ENCODE peak calls at places on chromosomes 5 and 9, in five cellular contexts. W is AG04450; N is ovary; C is neural progenitor cell; B is CD4-positive, CD25-positive, alpha-beta regulatory T cell. D is an unnamed sample. For H3K9me3, the result is how much of the 10 kb centered on the place peaks cover.

GRCh38 chr9:126933334-126933980 is 18.9 kb downstream of the RALGPS1 start:
- DNase-seq in N (no peak), B (no peak), W (no peak), C (no peak), D (no peak)

GRCh38 chr5:123875444-123876264 is 363.7 kb downstream of the CSNK1G3 start:
- DNase-seq in N (no peak), W (no peak), C (peak), B (no peak), D (no peak)

GRCh38 chr5:57292336-57292735 is 118.5 kb downstream of the GPBP1 start:
- DNase-seq in C (no peak), W (no peak), N (no peak), B (no peak), D (no peak)

GRCh38 chr9:16515879-16516289 is 354.6 kb downstream of the BNC2 start:
- DNase-seq in W (no peak), B (no peak), C (peak), N (no peak), D (no peak)

GRCh38 chr5:90783460-90784333 is 225.1 kb downstream of the ADGRV1 start:
- DNase-seq in W (peak), N (peak), B (peak), C (peak), D (peak)

GRCh38 chr9:21744874-21745273 is 57.6 kb upstream of the MTAP start:
- DNase-seq in W (no peak), N (no peak), B (no peak), C (no peak), D (no peak)

GRCh38 chr5:88770290-88771257 is 112.4 kb downstream of the MEF2C start:
- DNase-seq in W (no peak), C (no peak), N (no peak), B (no peak), D (no peak)

GRCh38 chr9:107249131-107249533 is 33.9 kb upstream of the RAD23B start:
- DNase-seq in B (no peak), C (peak), N (no peak), W (no peak), D (no peak)

GRCh38 chr5:132263548-132264261 is 6.2 kb downstream of the PDLIM4 start:
- DNase-seq in C (no peak), W (peak), B (no peak), N (peak), D (no peak)

GRCh38 chr5:114999176-114999575 is 170.5 kb downstream of the TRIM36 start:
- DNase-seq in C (no peak), B (no peak), N (no peak), W (no peak), D (no peak)

GRCh38 chr5:54171645-54172384 is 138.6 kb downstream of the ARL15 start:
- DNase-seq in C (no peak), N (no peak), B (no peak), W (peak), D (no peak)

GRCh38 chr5:44845777-44846176 is 37.0 kb downstream of the MRPS30 start:
- DNase-seq in W (no peak), B (no peak), C (no peak), N (no peak), D (no peak)

GRCh38 chr9:92483896-92484545 is 1.7 kb upstream of the ASPN start:
- DNase-seq in B (no peak), C (no peak), W (no peak), N (no peak), D (no peak)

GRCh38 chr9:136808075-136808780 is 480 bp downstream of the RABL6 start:
- DNase-seq in C (peak), N (no peak), B (peak), W (no peak), D (peak)

GRCh38 chr5:41794478-41794877 is 75.7 kb downstream of the OXCT1 start:
- DNase-seq in B (no peak), W (peak), C (no peak), N (peak), D (no peak)

GRCh38 chr5:36689225-36689624 is 82.8 kb downstream of the SLC1A3 start:
- DNase-seq in N (no peak), B (no peak), C (no peak), W (no peak), D (no peak)

GRCh38 chr5:35811108-35811741 is 45.5 kb upstream of the IL7R start:
- DNase-seq in N (no peak), B (peak), C (no peak), W (no peak), D (peak)

GRCh38 chr5:115815693-115816225 is 700 bp downstream of the CDO1 start:
- DNase-seq in B (no peak), N (no peak), C (peak), W (no peak), D (no peak)

GRCh38 chr5:144844086-144844485 is 673.4 kb downstream of the KCTD16 start:
- DNase-seq in N (no peak), C (no peak), B (no peak), W (no peak), D (no peak)

GRCh38 chr9:136840140-136840876 is 2.0 kb upstream of the AJM1 start:
- DNase-seq in N (no peak), B (no peak), W (no peak), C (peak), D (no peak)

GRCh38 chr9:109302606-109303005 is 18.3 kb downstream of the EPB41L4B start:
- DNase-seq in N (no peak), W (no peak), C (no peak), B (no peak), D (no peak)

GRCh38 chr5:95915999-95916686 is 45.5 kb downstream of the ELL2 start:
- DNase-seq in C (no peak), B (no peak), N (no peak), W (no peak), D (no peak)

GRCh38 chr9:71937070-71937625 is 25.7 kb downstream of the C9orf85 start:
- DNase-seq in N (no peak), C (no peak), W (no peak), B (no peak), D (no peak)

GRCh38 chr5:6717687-6718086 is 4.5 kb downstream of the TENT4A start:
- DNase-seq in B (no peak), C (no peak), N (no peak), W (no peak), D (no peak)

GRCh38 chr9:29773676-29774075 is 2200.4 kb upstream of the C9orf72 start:
- DNase-seq in W (no peak), N (no peak), C (no peak), B (no peak), D (no peak)

DNA sequence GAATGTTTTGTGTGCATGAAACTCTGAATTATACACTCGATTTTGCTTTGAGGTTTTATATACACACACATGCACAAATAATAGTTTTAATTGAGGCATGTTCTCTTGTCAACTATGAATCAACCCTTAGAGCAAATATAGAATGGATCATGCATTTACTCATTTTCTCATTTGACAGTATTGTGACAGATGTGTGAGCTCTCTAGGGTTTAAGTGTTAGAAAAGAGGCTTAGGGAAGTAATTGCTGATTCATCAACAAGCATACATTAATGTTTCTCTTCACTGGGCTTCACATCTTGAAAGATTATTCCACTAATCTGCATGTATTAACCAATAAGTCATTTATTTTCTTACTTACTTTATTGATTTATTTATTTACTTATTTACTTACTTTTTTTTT is 1356.8 kb upstream of the ACO1 start:
- DNase-seq in B (no peak), N (no peak), C (no peak), W (no peak), D (no peak)
- H3K27ac ChIP-seq in B (no peak), N (no peak), C (no peak), W (no peak), D (no peak)

GRCh38 chr5:141319699-141320098 is 885 bp downstream of the TAF7 start:
- DNase-seq in N (no peak), C (no peak), B (no peak), W (no peak), D (no peak)

GRCh38 chr5:141326088-141326854 is 4.0 kb upstream of the PCDHGA1 start:
- DNase-seq in C (peak), N (peak), W (peak), B (peak), D (peak)

GRCh38 chr5:141322261-141322660 is 1.7 kb upstream of the TAF7 start:
- DNase-seq in W (no peak), C (no peak), B (no peak), N (no peak), D (no peak)

GRCh38 chr5:141319202-141319601 is 1.4 kb downstream of the TAF7 start:
- DNase-seq in B (no peak), W (no peak), N (no peak), C (no peak), D (no peak)

GRCh38 chr5:141320225-141321169 is at the start of gene TAF7:
- DNase-seq in N (peak), B (peak), C (peak), W (peak), D (peak)
- H3K9me3 ChIP-seq in N (under half), B (half or more), C (under half), W (under half), D (under half)

GRCh38 chr5:126516852-126517251 is 78.2 kb downstream of the ALDH7A1 start:
- DNase-seq in N (no peak), C (no peak), B (no peak), W (no peak), D (no peak)
- H3K27ac ChIP-seq in N (no peak), C (no peak), B (no peak), W (no peak), D (no peak)

GRCh38 chr5:78630047-78630446 is 18.5 kb downstream of the LHFPL2 start:
- DNase-seq in W (no peak), N (no peak), C (no peak), B (no peak), D (no peak)

GRCh38 chr5:78633710-78634109 is 14.9 kb downstream of the LHFPL2 start:
- DNase-seq in B (no peak), W (no peak), N (no peak), C (no peak), D (no peak)

GRCh38 chr5:78631931-78632330 is 16.6 kb downstream of the LHFPL2 start:
- DNase-seq in C (no peak), W (no peak), B (no peak), N (no peak), D (no peak)

GRCh38 chr5:78634634-78635033 is 13.9 kb downstream of the LHFPL2 start:
- DNase-seq in B (no peak), N (no peak), W (no peak), C (no peak), D (no peak)

GRCh38 chr5:78632467-78632866 is 16.1 kb downstream of the LHFPL2 start:
- DNase-seq in B (no peak), C (no peak), N (no peak), W (no peak), D (no peak)
- H3K9me3 ChIP-seq in B (under half), C (under half), N (under half), W (under half), D (under half)

GRCh38 chr5:80238778-80239679 is 16.8 kb downstream of the SERINC5 start:
- DNase-seq in W (no peak), N (peak), B (no peak), C (no peak), D (no peak)

GRCh38 chr5:80238078-80238477 is 17.8 kb downstream of the SERINC5 start:
- DNase-seq in W (no peak), C (no peak), N (no peak), B (no peak), D (no peak)

GRCh38 chr5:80240368-80240986 is 15.4 kb downstream of the SERINC5 start:
- DNase-seq in N (no peak), C (no peak), B (no peak), W (no peak), D (no peak)

GRCh38 chr5:80237243-80237642 is 18.6 kb downstream of the SERINC5 start:
- DNase-seq in B (no peak), C (no peak), W (no peak), N (no peak), D (no peak)

DNA sequence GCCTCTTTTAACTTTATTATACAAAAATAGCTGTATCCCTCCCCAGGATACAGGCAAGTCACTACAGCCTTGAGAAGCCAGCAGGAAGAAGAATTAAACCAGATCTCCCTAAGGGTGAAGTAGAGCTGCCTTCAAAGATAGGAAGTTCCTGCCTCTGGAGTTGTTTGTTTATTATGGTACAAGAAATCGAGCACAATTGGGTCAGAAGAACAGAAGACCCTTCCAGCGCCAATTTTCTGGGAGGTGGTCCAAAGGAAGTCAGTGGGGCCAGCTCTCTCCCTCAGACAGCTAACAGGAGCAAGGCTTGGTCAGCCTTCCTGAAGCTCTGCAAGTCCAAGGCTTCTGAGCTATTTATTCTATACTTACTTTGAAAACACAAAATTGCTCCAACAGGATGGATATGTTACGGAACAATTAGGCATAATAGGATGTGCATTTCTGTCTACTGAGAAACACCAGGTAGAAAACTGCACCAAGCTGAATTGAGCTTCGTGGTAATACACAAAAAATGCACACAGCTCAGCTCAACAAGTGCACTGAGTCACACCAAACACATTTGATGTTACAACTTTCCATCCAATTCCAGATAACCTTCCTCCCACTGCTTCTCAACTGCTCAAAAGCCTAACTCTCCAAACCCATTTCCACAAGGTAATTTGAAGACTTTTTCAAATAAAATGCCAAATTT is 16.0 kb downstream of the SERINC5 start:
- DNase-seq in W (no peak), C (no peak), N (no peak), B (no peak), D (no peak)
- H3K27ac ChIP-seq in W (no peak), C (no peak), N (no peak), B (no peak), D (peak)

GRCh38 chr5:158623971-158624370 is 475.7 kb downstream of the EBF1 start:
- DNase-seq in N (no peak), W (no peak), C (no peak), B (no peak), D (no peak)

GRCh38 chr5:158616707-158617106 is 483.0 kb downstream of the EBF1 start:
- DNase-seq in N (no peak), C (no peak), W (no peak), B (no peak), D (no peak)

GRCh38 chr5:158619083-158619788 is 480.5 kb downstream of the EBF1 start:
- DNase-seq in N (no peak), C (no peak), B (no peak), W (no peak), D (no peak)

DNA sequence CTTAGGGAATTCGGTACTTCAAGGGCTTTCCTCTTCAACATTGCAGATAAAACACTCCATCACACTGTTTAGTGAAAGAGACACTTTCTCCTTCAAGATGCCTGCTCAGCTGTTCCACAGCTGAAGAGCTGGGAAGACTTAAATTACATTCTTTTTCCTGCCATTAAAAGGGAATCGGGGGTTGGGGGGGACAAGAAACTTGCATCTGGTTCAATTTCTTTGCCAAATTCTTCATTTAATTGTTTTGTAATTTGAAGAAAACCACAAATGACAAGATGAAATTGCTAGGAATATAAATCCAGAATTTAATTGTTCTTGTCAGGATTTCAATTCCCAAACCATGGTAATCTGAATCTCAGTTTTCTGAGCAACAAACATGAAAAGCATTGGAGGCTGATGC is 478.3 kb downstream of the EBF1 start:
- DNase-seq in N (no peak), B (no peak), C (no peak), W (no peak), D (no peak)
- H3K9me3 ChIP-seq in N (under half), B (under half), C (under half), W (under half), D (under half)

GRCh38 chr9:130234340-130235260 is 31.0 kb upstream of the HMCN2 start:
- DNase-seq in W (no peak), B (no peak), C (no peak), N (no peak), D (no peak)
- H3K27ac ChIP-seq in W (no peak), B (no peak), C (no peak), N (no peak), D (no peak)